ENCODE peak calls at places on chromosomes 16 and 17, in five cellular contexts. One of them, this sample, is unnamed.

GRCh38 chr17:56937688-56938087 is 23.2 kb downstream of the COIL start:
- ATAC-seq in heart left ventricle: peak
- ATAC-seq in A549: no peak
- ATAC-seq in K562: peak
- ATAC-seq in upper lobe of left lung: no peak
- ATAC-seq in this sample: no peak

GRCh38 chr16:68069511-68070248 is 15.5 kb upstream of the NFATC3 start:
- ATAC-seq in K562: no peak
- ATAC-seq in heart left ventricle: peak
- ATAC-seq in upper lobe of left lung: peak
- ATAC-seq in A549: no peak
- ATAC-seq in this sample: no peak

GRCh38 chr17:74268052-74268451 is 6.0 kb upstream of the DNAI2 start:
- ATAC-seq in K562: no peak
- ATAC-seq in upper lobe of left lung: peak
- ATAC-seq in heart left ventricle: no peak
- ATAC-seq in A549: no peak
- ATAC-seq in this sample: no peak

GRCh38 chr17:350706-351435 is 1.7 kb downstream of the RPH3AL start:
- ATAC-seq in upper lobe of left lung: peak
- ATAC-seq in heart left ventricle: peak
- ATAC-seq in K562: no peak
- ATAC-seq in A549: peak
- ATAC-seq in this sample: peak

GRCh38 chr16:83095926-83096692 is 469.3 kb downstream of the CDH13 start:
- ATAC-seq in upper lobe of left lung: no peak
- ATAC-seq in heart left ventricle: no peak
- ATAC-seq in K562: no peak
- ATAC-seq in A549: no peak
- ATAC-seq in this sample: no peak

GRCh38 chr17:51231999-51232398 is 27.9 kb downstream of the MBTD1 start:
- ATAC-seq in heart left ventricle: no peak
- ATAC-seq in upper lobe of left lung: no peak
- ATAC-seq in A549: no peak
- ATAC-seq in K562: no peak
- ATAC-seq in this sample: no peak

GRCh38 chr16:49463529-49463928 is 89.9 kb downstream of the C16orf78 start:
- ATAC-seq in upper lobe of left lung: no peak
- ATAC-seq in A549: no peak
- ATAC-seq in heart left ventricle: no peak
- ATAC-seq in K562: no peak
- ATAC-seq in this sample: no peak

GRCh38 chr17:31155208-31155810 is 60.5 kb downstream of the NF1 start:
- ATAC-seq in heart left ventricle: no peak
- ATAC-seq in K562: no peak
- ATAC-seq in upper lobe of left lung: no peak
- ATAC-seq in A549: no peak
- ATAC-seq in this sample: no peak

GRCh38 chr16:27417047-27417671 is 15.2 kb downstream of the IL21R start:
- ATAC-seq in heart left ventricle: no peak
- ATAC-seq in A549: no peak
- ATAC-seq in upper lobe of left lung: no peak
- ATAC-seq in K562: no peak
- ATAC-seq in this sample: no peak

GRCh38 chr17:1005361-1005946 is 8.5 kb downstream of the TIMM22 start:
- ATAC-seq in heart left ventricle: peak
- ATAC-seq in A549: no peak
- ATAC-seq in upper lobe of left lung: no peak
- ATAC-seq in K562: no peak
- ATAC-seq in this sample: peak

GRCh38 chr16:69711115-69711740 is 15.1 kb downstream of the NQO1 start:
- ATAC-seq in A549: peak
- ATAC-seq in heart left ventricle: no peak
- ATAC-seq in K562: no peak
- ATAC-seq in upper lobe of left lung: no peak
- ATAC-seq in this sample: no peak

GRCh38 chr17:8707591-8708453 is 36.8 kb downstream of the CCDC42 start:
- ATAC-seq in heart left ventricle: peak
- ATAC-seq in upper lobe of left lung: peak
- ATAC-seq in A549: no peak
- ATAC-seq in K562: no peak
- ATAC-seq in this sample: no peak

GRCh38 chr17:60443713-60444112 is 21.4 kb downstream of the CHCT1 start:
- ATAC-seq in heart left ventricle: no peak
- ATAC-seq in upper lobe of left lung: no peak
- ATAC-seq in K562: no peak
- ATAC-seq in A549: no peak
- ATAC-seq in this sample: no peak

GRCh38 chr16:57735755-57736418 is at the start of gene KATNB1:
- ATAC-seq in A549: peak
- ATAC-seq in heart left ventricle: no peak
- ATAC-seq in K562: peak
- ATAC-seq in upper lobe of left lung: no peak
- ATAC-seq in this sample: peak

GRCh38 chr17:71636644-71637043 is 484.2 kb upstream of the SOX9 start:
- ATAC-seq in heart left ventricle: no peak
- ATAC-seq in upper lobe of left lung: no peak
- ATAC-seq in A549: no peak
- ATAC-seq in K562: no peak
- ATAC-seq in this sample: no peak

DNA sequence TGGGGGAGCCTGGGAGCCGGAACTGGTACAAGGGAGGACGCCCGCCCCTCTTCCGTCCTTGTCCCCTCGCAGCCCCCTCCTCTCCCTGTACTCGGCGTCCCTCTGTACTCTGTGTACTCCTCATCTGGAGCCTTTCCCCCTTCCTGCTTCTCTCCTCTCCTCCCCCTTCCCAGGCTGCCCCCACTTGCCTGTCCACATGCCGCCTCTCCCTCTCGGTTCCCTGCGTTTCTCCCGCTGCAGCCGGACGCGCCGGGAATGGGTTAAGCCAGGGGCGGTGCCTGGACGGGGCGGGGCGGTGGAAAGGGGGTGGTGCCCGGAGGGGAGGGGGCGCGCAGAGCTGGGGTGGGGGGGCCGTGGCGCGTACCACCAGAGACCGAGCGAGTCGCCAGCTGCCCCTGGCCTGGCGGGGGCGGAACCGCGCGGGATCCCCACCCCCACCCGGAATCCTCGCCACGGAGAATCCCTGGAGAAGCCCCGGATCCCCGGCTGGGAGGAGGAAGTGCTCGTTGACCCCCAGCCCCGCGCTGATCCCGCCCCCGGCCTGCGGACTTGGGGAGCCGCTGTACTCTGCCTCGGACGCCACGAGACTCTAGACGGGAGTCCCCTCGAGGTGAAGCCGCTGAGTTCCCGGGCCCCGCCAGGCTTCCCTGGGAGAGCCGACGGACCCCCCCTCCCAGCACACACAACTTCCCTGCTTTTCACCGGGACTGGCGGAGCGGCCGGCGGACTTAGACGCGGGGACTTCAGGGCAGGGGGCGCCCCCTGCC is 22.5 kb downstream of the GJD3 start:
- ATAC-seq in heart left ventricle: peak
- ATAC-seq in upper lobe of left lung: peak
- ATAC-seq in K562: peak
- ATAC-seq in A549: peak
- ATAC-seq in this sample: peak
- TF ChIP-seq POLR2A in heart left ventricle: no peak
- TF ChIP-seq POLR2A in upper lobe of left lung: no peak
- TF ChIP-seq POLR2A in K562: peak
- TF ChIP-seq POLR2A in A549: peak
- TF ChIP-seq POLR2A in this sample: no peak

GRCh38 chr16:75087040-75087979 is 29.3 kb downstream of the LDHD start:
- ATAC-seq in upper lobe of left lung: peak
- ATAC-seq in K562: peak
- ATAC-seq in heart left ventricle: peak
- ATAC-seq in A549: peak
- ATAC-seq in this sample: peak
- TF ChIP-seq POLR2A in upper lobe of left lung: no peak
- TF ChIP-seq POLR2A in K562: no peak
- TF ChIP-seq POLR2A in heart left ventricle: no peak
- TF ChIP-seq POLR2A in A549: no peak
- TF ChIP-seq POLR2A in this sample: no peak

GRCh38 chr17:35129154-35129972 is 7.9 kb downstream of the FNDC8 start:
- ATAC-seq in heart left ventricle: no peak
- ATAC-seq in A549: peak
- ATAC-seq in K562: no peak
- ATAC-seq in upper lobe of left lung: no peak
- ATAC-seq in this sample: no peak
- TF ChIP-seq POLR2A in heart left ventricle: no peak
- TF ChIP-seq POLR2A in A549: no peak
- TF ChIP-seq POLR2A in K562: peak
- TF ChIP-seq POLR2A in upper lobe of left lung: no peak
- TF ChIP-seq POLR2A in this sample: no peak

DNA sequence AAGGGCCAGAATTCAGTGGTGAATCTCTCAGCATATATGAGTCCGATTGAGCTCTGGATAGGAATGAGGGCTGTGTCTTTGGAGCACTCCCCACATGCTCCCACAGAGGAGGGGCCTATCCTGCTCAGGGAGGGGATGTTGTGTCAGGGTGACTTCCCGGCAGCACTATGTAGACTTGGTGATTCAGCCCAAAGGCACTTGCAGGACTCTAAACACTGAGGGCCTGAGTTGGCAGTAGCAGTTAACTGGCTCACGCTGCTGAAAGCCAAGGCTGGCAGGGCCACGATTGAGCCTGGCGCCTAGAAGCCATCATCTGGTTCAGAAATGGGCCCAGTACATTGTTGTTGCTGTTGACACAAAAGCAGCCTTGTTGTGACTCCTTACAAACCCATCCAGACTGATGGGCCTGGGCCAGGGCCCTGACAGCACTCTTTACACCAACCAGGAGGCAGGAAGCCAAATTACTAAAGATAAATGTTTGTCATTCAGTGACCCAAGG is 31.9 kb downstream of the NMT1 start:
- ATAC-seq in upper lobe of left lung: peak
- ATAC-seq in K562: no peak
- ATAC-seq in A549: peak
- ATAC-seq in heart left ventricle: peak
- ATAC-seq in this sample: peak
- TF ChIP-seq POLR2A in upper lobe of left lung: no peak
- TF ChIP-seq POLR2A in K562: no peak
- TF ChIP-seq POLR2A in A549: no peak
- TF ChIP-seq POLR2A in heart left ventricle: no peak
- TF ChIP-seq POLR2A in this sample: no peak

GRCh38 chr17:58352843-58353719 is 1.1 kb upstream of the SUPT4H1 start:
- ATAC-seq in upper lobe of left lung: no peak
- ATAC-seq in K562: peak
- ATAC-seq in A549: no peak
- ATAC-seq in heart left ventricle: peak
- ATAC-seq in this sample: no peak
- TF ChIP-seq POLR2A in upper lobe of left lung: no peak
- TF ChIP-seq POLR2A in K562: no peak
- TF ChIP-seq POLR2A in A549: no peak
- TF ChIP-seq POLR2A in heart left ventricle: peak
- TF ChIP-seq POLR2A in this sample: no peak

DNA sequence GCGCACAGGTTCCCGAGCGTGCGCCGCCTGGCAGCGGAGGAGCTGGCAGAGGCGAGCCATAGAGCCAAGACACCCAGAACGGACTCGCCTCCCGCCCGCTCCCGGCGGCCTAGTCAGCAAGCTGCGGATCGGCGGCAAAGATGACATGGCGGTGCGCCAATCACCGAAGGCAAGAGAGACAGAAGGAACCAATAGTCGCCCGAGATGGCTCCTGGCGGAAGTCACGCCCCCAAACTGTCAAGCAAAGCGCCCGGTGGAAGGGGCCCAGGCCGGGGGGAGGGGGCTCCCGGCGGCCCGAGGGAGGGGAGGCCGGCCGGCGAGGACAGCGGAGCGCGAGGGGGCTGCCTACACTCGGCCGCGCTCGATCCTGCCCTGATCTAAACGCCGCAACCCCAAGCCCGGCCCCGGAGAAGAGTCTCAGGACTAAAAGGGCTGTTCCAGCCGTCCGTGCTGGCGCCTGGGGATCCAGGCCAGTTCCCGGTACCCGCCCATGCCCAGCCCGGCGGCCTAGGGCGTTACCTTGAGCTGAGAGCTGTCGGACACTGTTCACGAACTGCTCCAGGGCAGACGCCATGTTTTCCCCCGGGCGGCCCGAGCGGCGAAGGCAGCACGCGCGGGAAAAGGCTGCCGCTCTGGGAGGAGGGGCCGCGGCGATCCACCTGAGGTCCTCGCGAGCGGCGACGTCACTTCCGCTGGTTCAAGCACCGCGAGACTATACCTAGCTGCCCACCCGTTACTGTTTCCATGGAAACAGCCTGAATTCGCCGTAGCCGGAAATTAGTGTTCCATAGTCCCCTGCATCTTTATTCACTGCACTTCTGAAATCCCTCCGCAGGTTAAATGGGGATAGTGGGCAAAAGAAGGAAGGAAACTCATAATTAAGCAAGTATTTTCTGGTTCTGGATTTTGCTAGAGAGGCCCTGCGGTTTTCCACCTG is at the start of gene COPS3:
- ATAC-seq in A549: peak
- ATAC-seq in K562: peak
- ATAC-seq in upper lobe of left lung: peak
- ATAC-seq in heart left ventricle: peak
- ATAC-seq in this sample: peak
- TF ChIP-seq POLR2A in A549: peak
- TF ChIP-seq POLR2A in K562: peak
- TF ChIP-seq POLR2A in upper lobe of left lung: no peak
- TF ChIP-seq POLR2A in heart left ventricle: peak
- TF ChIP-seq POLR2A in this sample: peak

DNA sequence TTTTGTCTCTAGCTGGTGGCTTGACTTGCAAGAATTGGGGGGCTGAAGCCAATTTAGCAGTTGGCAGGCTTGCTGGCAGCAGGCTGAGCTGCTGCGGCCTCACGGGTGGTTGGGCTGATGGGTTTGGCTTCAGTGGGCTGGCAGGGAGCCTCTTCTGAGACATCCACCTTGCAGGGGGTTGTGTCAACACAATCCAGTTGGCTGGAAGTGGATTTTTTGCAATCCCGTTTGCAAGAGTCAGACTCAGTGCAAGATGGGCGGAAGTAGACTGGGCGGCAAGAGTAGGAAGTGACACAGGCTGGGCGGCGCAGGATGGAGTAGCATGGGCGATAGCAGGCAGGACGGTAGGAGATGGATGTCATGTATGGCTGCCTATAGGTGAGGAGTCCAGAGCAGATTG is 1.5 kb downstream of the KRTAP16-1 start:
- ATAC-seq in heart left ventricle: peak
- ATAC-seq in upper lobe of left lung: peak
- ATAC-seq in A549: no peak
- ATAC-seq in K562: no peak
- ATAC-seq in this sample: no peak
- TF ChIP-seq POLR2A in heart left ventricle: no peak
- TF ChIP-seq POLR2A in upper lobe of left lung: no peak
- TF ChIP-seq POLR2A in A549: no peak
- TF ChIP-seq POLR2A in K562: no peak
- TF ChIP-seq POLR2A in this sample: no peak

GRCh38 chr17:73090396-73091202 is 1.9 kb downstream of the SLC39A11 start:
- ATAC-seq in upper lobe of left lung: no peak
- ATAC-seq in heart left ventricle: no peak
- ATAC-seq in A549: no peak
- ATAC-seq in K562: no peak
- ATAC-seq in this sample: no peak

GRCh38 chr17:73091770-73092517 is 544 bp downstream of the SLC39A11 start:
- ATAC-seq in K562: peak
- ATAC-seq in upper lobe of left lung: peak
- ATAC-seq in A549: peak
- ATAC-seq in heart left ventricle: peak
- ATAC-seq in this sample: peak

GRCh38 chr17:73093286-73093685 is 798 bp upstream of the SLC39A11 start:
- ATAC-seq in A549: no peak
- ATAC-seq in heart left ventricle: no peak
- ATAC-seq in K562: no peak
- ATAC-seq in upper lobe of left lung: no peak
- ATAC-seq in this sample: no peak

GRCh38 chr17:73091410-73091769 is 1.1 kb downstream of the SLC39A11 start:
- ATAC-seq in K562: no peak
- ATAC-seq in heart left ventricle: no peak
- ATAC-seq in upper lobe of left lung: no peak
- ATAC-seq in A549: no peak
- ATAC-seq in this sample: no peak

GRCh38 chr17:73092518-73093135 is at the start of gene SLC39A11:
- ATAC-seq in A549: peak
- ATAC-seq in K562: peak
- ATAC-seq in heart left ventricle: peak
- ATAC-seq in upper lobe of left lung: peak
- ATAC-seq in this sample: peak
- TF ChIP-seq POLR2A in A549: peak
- TF ChIP-seq POLR2A in K562: peak
- TF ChIP-seq POLR2A in heart left ventricle: peak
- TF ChIP-seq POLR2A in upper lobe of left lung: no peak
- TF ChIP-seq POLR2A in this sample: peak

This sample was measured in gastroesophageal sphincter.